ENCODE peak calls at places on chromosome 9, in six cellular contexts. L is GM12864; P is CD8-positive, alpha-beta T cell; I is body of pancreas; K is fibroblast of mammary gland; C is retinal pigment epithelial cell. V is an unnamed sample.

GRCh38 chr9:105007143-105007542 is 79.2 kb upstream of the ABCA1 start:
- DNase-seq in L (no peak), P (no peak), I (no peak), K (peak; percentile 95), C (peak; percentile 88), V (no peak)

GRCh38 chr9:98504883-98505282 is 203.9 kb downstream of the GABBR2 start:
- DNase-seq in L (no peak), P (no peak), I (no peak), K (no peak), C (no peak), V (no peak)

GRCh38 chr9:36698984-36699383 is 126.3 kb downstream of the MELK start:
- DNase-seq in L (no peak), P (no peak), I (no peak), K (no peak), C (no peak), V (no peak)

GRCh38 chr9:115944166-115944948 is 209.2 kb upstream of the PAPPA start:
- DNase-seq in L (no peak), P (no peak), I (peak; percentile 66), K (peak; percentile 100), C (peak; percentile 85), V (no peak)

GRCh38 chr9:115158666-115159481 is 40.9 kb upstream of the TNC start:
- DNase-seq in L (no peak), P (no peak), I (no peak), K (peak; percentile 83), C (no peak), V (no peak)

GRCh38 chr9:13718086-13718485 is 438.6 kb upstream of the MPDZ start:
- DNase-seq in L (no peak), P (no peak), I (no peak), K (no peak), C (no peak), V (no peak)

GRCh38 chr9:37902804-37903580 is 935 bp downstream of the SLC25A51 start:
- DNase-seq in L (peak; percentile 16), P (no peak), I (no peak), K (peak; percentile 75), C (no peak), V (peak; percentile 26)

GRCh38 chr9:93089024-93089423 is 7.0 kb upstream of the CARD19 start:
- DNase-seq in L (no peak), P (no peak), I (no peak), K (no peak), C (no peak), V (no peak)

GRCh38 chr9:136084191-136084944 is 10.7 kb downstream of the NACC2 start:
- DNase-seq in L (no peak), P (peak; percentile 16), I (no peak), K (no peak), C (no peak), V (peak; percentile 24)

GRCh38 chr9:71766663-71767062 is 1.6 kb downstream of the CEMIP2 start:
- DNase-seq in L (no peak), P (peak; percentile 29), I (no peak), K (no peak), C (no peak), V (peak; percentile 25)

GRCh38 chr9:86655147-86655546 is 292.2 kb downstream of the GAS1 start:
- DNase-seq in L (no peak), P (no peak), I (no peak), K (peak; percentile 85), C (no peak), V (no peak)

GRCh38 chr9:137905740-137906139 is 28.2 kb downstream of the CACNA1B start:
- DNase-seq in L (no peak), P (no peak), I (no peak), K (no peak), C (no peak), V (no peak)

GRCh38 chr9:93009337-93010015 is 49.0 kb upstream of the SUSD3 start:
- DNase-seq in L (no peak), P (no peak), I (no peak), K (no peak), C (no peak), V (no peak)

GRCh38 chr9:128575921-128576320 is 23.5 kb downstream of the SPTAN1 start:
- DNase-seq in L (no peak), P (no peak), I (no peak), K (no peak), C (no peak), V (no peak)

GRCh38 chr9:69204869-69205268 is 30.8 kb downstream of the TJP2 start:
- DNase-seq in L (no peak), P (no peak), I (no peak), K (peak; percentile 70), C (no peak), V (no peak)

GRCh38 chr9:4574657-4575243 is 84.5 kb downstream of the SLC1A1 start:
- DNase-seq in L (peak; percentile 55), P (no peak), I (no peak), K (no peak), C (no peak), V (no peak)

GRCh38 chr9:70563437-70564204 is 149.2 kb upstream of the KLF9 start:
- DNase-seq in L (peak; percentile 78), P (peak; percentile 49), I (no peak), K (peak; percentile 82), C (no peak), V (peak; percentile 72)

GRCh38 chr9:18692240-18692639 is 218.3 kb downstream of the ADAMTSL1 start:
- DNase-seq in L (peak; percentile 3), P (no peak), I (no peak), K (no peak), C (no peak), V (no peak)

GRCh38 chr9:128406848-128407391 is 13.7 kb upstream of the CERCAM start:
- DNase-seq in L (no peak), P (no peak), I (no peak), K (peak; percentile 38), C (no peak), V (no peak)

GRCh38 chr9:14687042-14687719 is 6.1 kb downstream of the ZDHHC21 start:
- DNase-seq in L (no peak), P (no peak), I (no peak), K (peak; percentile 95), C (peak; percentile 32), V (no peak)

GRCh38 chr9:133004091-133005072 is 25.9 kb downstream of the GFI1B start:
- DNase-seq in L (no peak), P (no peak), I (no peak), K (no peak), C (no peak), V (no peak)

GRCh38 chr9:134565316-134565915 is 76.2 kb upstream of the COL5A1 start:
- DNase-seq in L (no peak), P (no peak), I (no peak), K (no peak), C (no peak), V (no peak)

GRCh38 chr9:99169982-99170761 is 51.6 kb downstream of the ALG2 start:
- DNase-seq in L (no peak), P (no peak), I (no peak), K (no peak), C (no peak), V (no peak)

GRCh38 chr9:93237535-93237934 is 53.6 kb downstream of the WNK2 start:
- DNase-seq in L (no peak), P (no peak), I (no peak), K (no peak), C (no peak), V (no peak)

DNA sequence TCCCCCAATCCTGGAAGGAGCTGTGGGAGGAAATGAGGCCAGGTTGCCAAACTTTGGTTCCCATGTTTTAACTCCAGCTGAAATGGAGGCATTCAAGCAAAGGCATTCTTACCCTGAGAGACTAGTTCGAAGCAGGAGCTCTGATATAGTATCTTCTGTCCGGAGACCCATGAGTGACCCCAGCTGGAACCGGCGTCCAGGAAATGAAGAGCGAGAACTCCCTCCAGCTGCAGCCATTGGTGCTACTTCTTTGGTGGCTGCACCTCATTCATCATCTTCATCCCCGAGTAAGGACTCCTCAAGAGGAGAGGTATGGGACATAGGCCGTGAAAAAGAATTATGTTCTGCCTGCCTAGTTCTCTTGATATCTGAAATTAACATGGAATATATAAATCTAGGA is 75.7 kb downstream of the GAPVD1 start:
- DNase-seq in L (no peak), P (no peak), I (no peak), K (no peak), C (no peak), V (no peak)
- TF ChIP-seq CTCF in L (no peak), P (no peak), I (no peak), K (no peak), C (no peak), V (no peak)

GRCh38 chr9:8855046-8855445 is 1055.5 kb upstream of the DMAC1 start:
- DNase-seq in L (no peak), P (no peak), I (no peak), K (peak; percentile 59), C (no peak), V (no peak)
- TF ChIP-seq CTCF in L (no peak), P (no peak), I (no peak), K (peak; percentile 69), C (peak; percentile 88), V (no peak)

GRCh38 chr9:108467653-108468324 is 388.0 kb downstream of the ACTL7B start:
- DNase-seq in L (no peak), P (no peak), I (no peak), K (peak; percentile 60), C (no peak), V (no peak)
- TF ChIP-seq CTCF in L (no peak), P (no peak), I (no peak), K (peak; percentile 12), C (no peak), V (no peak)

GRCh38 chr9:2180704-2181103 is 165.6 kb downstream of the SMARCA2 start:
- DNase-seq in L (no peak), P (no peak), I (no peak), K (no peak), C (peak; percentile 46), V (no peak)

GRCh38 chr9:2180171-2180570 is 165.0 kb downstream of the SMARCA2 start:
- DNase-seq in L (no peak), P (no peak), I (no peak), K (no peak), C (no peak), V (no peak)

GRCh38 chr9:2178034-2178734 is 163.0 kb downstream of the SMARCA2 start:
- DNase-seq in L (no peak), P (no peak), I (no peak), K (no peak), C (no peak), V (no peak)

GRCh38 chr9:2181794-2182193 is 166.6 kb downstream of the SMARCA2 start:
- DNase-seq in L (no peak), P (no peak), I (no peak), K (peak; percentile 44), C (no peak), V (no peak)

DNA sequence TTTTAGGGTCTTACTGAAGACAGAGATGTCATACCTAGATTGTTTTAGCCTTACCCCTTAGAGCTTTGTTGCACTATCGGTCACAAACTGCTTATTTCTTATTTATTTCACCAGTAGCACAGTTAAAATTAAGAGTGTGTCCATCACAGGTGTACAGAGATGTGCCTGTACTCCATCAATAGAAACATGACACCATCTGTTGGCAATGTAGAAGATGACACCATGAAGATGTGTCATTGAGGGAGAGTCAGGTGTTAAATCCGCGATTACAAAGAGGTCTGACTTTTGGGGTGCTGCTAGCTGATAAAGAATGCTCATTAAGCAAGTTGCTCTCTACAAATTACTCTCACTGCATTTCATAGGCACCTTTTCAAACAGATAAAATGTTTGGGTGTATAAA is 164.4 kb downstream of the SMARCA2 start:
- DNase-seq in L (no peak), P (no peak), I (no peak), K (no peak), C (no peak), V (no peak)
- TF ChIP-seq CTCF in L (no peak), P (no peak), I (no peak), K (no peak), C (no peak), V (no peak)